ENCODE peak calls at places on chromosomes 4 and X, in seven cellular contexts. One of them, this sample, is unnamed.

GRCh38 chr4:91267543-91267942 is 1036.2 kb upstream of the GRID2 start:
- DNase-seq in HCT116: no peak
- DNase-seq in GM12878: no peak
- DNase-seq in K562: no peak
- DNase-seq in SK-N-SH: no peak
- DNase-seq in HepG2: no peak
- DNase-seq in H1: no peak
- DNase-seq in this sample: no peak

GRCh38 chr4:2082118-2082517 is 23.0 kb downstream of the NAT8L start:
- DNase-seq in K562: no peak
- DNase-seq in H1: no peak
- DNase-seq in GM12878: no peak
- DNase-seq in SK-N-SH: no peak
- DNase-seq in HepG2: no peak
- DNase-seq in HCT116: no peak
- DNase-seq in this sample: no peak

GRCh38 chr4:150543042-150543441 is 38.9 kb upstream of the MAB21L2 start:
- DNase-seq in H1: no peak
- DNase-seq in GM12878: no peak
- DNase-seq in K562: peak; percentile 41
- DNase-seq in SK-N-SH: no peak
- DNase-seq in HepG2: no peak
- DNase-seq in HCT116: no peak
- DNase-seq in this sample: no peak

GRCh38 chr4:8920969-8921368 is 49.3 kb upstream of the HMX1 start:
- DNase-seq in HCT116: no peak
- DNase-seq in HepG2: no peak
- DNase-seq in H1: no peak
- DNase-seq in SK-N-SH: no peak
- DNase-seq in K562: no peak
- DNase-seq in GM12878: no peak
- DNase-seq in this sample: no peak

GRCh38 chr4:120049732-120050494 is 16.7 kb downstream of the MAD2L1 start:
- DNase-seq in HCT116: peak; percentile 52
- DNase-seq in GM12878: peak; percentile 64
- DNase-seq in HepG2: peak; percentile 62
- DNase-seq in SK-N-SH: peak; percentile 56
- DNase-seq in H1: peak; percentile 67
- DNase-seq in K562: peak; percentile 81
- DNase-seq in this sample: peak; percentile 35

GRCh38 chr4:151725087-151725486 is 35.7 kb downstream of the GATB start:
- DNase-seq in SK-N-SH: no peak
- DNase-seq in GM12878: no peak
- DNase-seq in H1: no peak
- DNase-seq in HepG2: no peak
- DNase-seq in K562: no peak
- DNase-seq in HCT116: no peak
- DNase-seq in this sample: no peak

GRCh38 chrX:3582421-3582820 is 131.0 kb downstream of the PRKX start:
- DNase-seq in HepG2: no peak
- DNase-seq in HCT116: no peak
- DNase-seq in SK-N-SH: no peak
- DNase-seq in GM12878: no peak
- DNase-seq in K562: no peak
- DNase-seq in H1: no peak
- DNase-seq in this sample: no peak

GRCh38 chr4:8086751-8087445 is 71.7 kb downstream of the ABLIM2 start:
- DNase-seq in K562: no peak
- DNase-seq in SK-N-SH: peak; percentile 57
- DNase-seq in HepG2: no peak
- DNase-seq in H1: no peak
- DNase-seq in HCT116: no peak
- DNase-seq in GM12878: no peak
- DNase-seq in this sample: no peak

GRCh38 chr4:75135068-75135825 is 202.3 kb downstream of the PARM1 start:
- DNase-seq in K562: no peak
- DNase-seq in HepG2: no peak
- DNase-seq in SK-N-SH: no peak
- DNase-seq in GM12878: peak; percentile 16
- DNase-seq in HCT116: no peak
- DNase-seq in H1: no peak
- DNase-seq in this sample: no peak

GRCh38 chr4:14168919-14169318 is 541.4 kb upstream of the BOD1L1 start:
- DNase-seq in SK-N-SH: peak; percentile 23
- DNase-seq in H1: no peak
- DNase-seq in HCT116: no peak
- DNase-seq in HepG2: no peak
- DNase-seq in GM12878: peak; percentile 53
- DNase-seq in K562: no peak
- DNase-seq in this sample: no peak

GRCh38 chr4:94892051-94892450 is 134.3 kb downstream of the BMPR1B start:
- DNase-seq in H1: no peak
- DNase-seq in K562: no peak
- DNase-seq in SK-N-SH: no peak
- DNase-seq in GM12878: no peak
- DNase-seq in HepG2: no peak
- DNase-seq in HCT116: no peak
- DNase-seq in this sample: peak; percentile 13

GRCh38 chr4:21790437-21791029 is 158.0 kb downstream of the KCNIP4 start:
- DNase-seq in HCT116: peak; percentile 16
- DNase-seq in HepG2: no peak
- DNase-seq in GM12878: no peak
- DNase-seq in H1: no peak
- DNase-seq in SK-N-SH: peak; percentile 3
- DNase-seq in K562: peak; percentile 18
- DNase-seq in this sample: no peak

GRCh38 chr4:167233523-167234387 is 539 bp downstream of the SPOCK3 start:
- DNase-seq in SK-N-SH: peak; percentile 51
- DNase-seq in GM12878: no peak
- DNase-seq in K562: no peak
- DNase-seq in HepG2: no peak
- DNase-seq in HCT116: no peak
- DNase-seq in H1: no peak
- DNase-seq in this sample: no peak

GRCh38 chrX:50108264-50108663 is 92.5 kb downstream of the AKAP4 start:
- DNase-seq in HepG2: peak; percentile 80
- DNase-seq in HCT116: no peak
- DNase-seq in SK-N-SH: no peak
- DNase-seq in K562: no peak
- DNase-seq in GM12878: no peak
- DNase-seq in H1: no peak
- DNase-seq in this sample: no peak

DNA sequence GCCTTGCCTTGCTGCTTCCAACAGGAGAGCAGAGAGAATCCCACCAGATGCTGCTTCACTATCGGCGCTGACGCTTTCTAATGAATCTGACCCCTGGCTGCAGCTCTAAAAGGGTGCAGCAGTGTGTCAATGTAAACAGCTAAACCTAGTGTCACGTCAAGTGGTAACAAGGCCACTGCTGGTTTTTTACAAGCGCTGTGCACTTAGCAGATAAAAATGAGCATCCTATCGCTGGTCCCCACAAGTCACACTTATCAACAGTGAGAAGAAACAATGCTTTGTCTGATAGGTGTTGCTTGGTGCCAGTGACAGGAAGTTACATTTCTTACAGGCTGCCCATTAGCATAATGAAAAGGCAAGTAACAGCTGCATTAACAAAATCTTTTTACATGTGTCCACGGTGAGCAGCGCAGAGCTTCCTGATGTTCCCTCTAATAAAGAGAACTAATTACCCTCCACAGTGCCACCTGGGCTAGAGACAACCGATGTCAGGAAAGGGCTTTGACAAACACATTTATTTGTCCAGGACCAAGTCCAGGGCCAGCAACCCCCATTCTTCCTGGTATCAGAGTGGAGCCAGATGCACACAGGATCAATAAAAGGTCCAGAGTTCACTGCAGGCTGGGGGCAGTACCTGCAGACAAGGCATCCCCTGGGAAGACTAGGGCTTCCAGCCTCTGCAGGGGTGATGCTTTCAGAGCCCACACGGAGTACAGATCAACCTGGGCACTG is 176.0 kb downstream of the MGST2 start:
- DNase-seq in H1: no peak
- DNase-seq in HepG2: peak; percentile 98
- DNase-seq in SK-N-SH: no peak
- DNase-seq in K562: peak; percentile 57
- DNase-seq in HCT116: no peak
- DNase-seq in GM12878: no peak
- DNase-seq in this sample: no peak
- TF ChIP-seq JUND in H1: no peak
- TF ChIP-seq JUND in HepG2: peak; percentile 60
- TF ChIP-seq JUND in SK-N-SH: no peak
- TF ChIP-seq JUND in K562: no peak
- TF ChIP-seq JUND in HCT116: no peak
- TF ChIP-seq JUND in GM12878: no peak
- TF ChIP-seq JUND in this sample: no peak

GRCh38 chr4:174352405-174352804 is 68.7 kb downstream of the CEP44 start:
- DNase-seq in SK-N-SH: no peak
- DNase-seq in H1: no peak
- DNase-seq in HepG2: no peak
- DNase-seq in GM12878: no peak
- DNase-seq in K562: no peak
- DNase-seq in HCT116: no peak
- DNase-seq in this sample: no peak
- TF ChIP-seq JUND in SK-N-SH: no peak
- TF ChIP-seq JUND in H1: no peak
- TF ChIP-seq JUND in HepG2: no peak
- TF ChIP-seq JUND in GM12878: no peak
- TF ChIP-seq JUND in K562: no peak
- TF ChIP-seq JUND in HCT116: no peak
- TF ChIP-seq JUND in this sample: no peak

DNA sequence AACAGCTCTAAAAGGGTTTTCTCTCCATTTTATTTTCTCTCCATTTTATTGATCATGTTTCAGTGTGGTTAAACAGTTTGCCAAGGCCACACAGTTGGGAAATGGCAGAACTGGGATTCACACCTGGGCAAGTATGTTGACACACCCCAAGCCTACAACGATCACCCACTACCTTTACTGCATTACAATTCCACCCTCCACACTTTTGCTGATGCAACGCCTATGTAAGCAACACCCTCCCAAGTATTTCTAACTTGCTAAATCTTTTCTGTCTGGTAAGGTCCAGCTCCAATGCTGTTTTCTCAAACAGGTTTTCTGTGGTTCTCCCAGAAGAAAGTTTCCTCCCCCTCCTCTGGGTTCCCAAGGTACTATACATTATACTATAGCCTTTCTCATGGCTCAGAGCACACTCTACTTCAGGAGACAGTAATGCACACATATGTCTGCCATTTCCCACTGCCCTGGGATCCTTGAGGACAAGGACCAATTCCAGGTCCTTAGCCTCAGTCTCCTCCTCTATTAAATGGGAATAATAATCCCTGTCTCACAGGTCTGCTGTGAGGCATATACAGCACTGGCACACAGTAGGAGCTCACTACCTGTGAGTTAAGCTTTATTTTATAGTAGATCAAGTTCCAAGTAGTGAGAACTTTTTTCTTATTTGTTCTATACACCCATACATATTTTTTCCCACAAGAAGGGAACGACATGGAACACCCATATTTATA is 27.9 kb downstream of the IQSEC2 start:
- DNase-seq in HepG2: no peak
- DNase-seq in SK-N-SH: no peak
- DNase-seq in K562: peak; percentile 50
- DNase-seq in GM12878: no peak
- DNase-seq in HCT116: no peak
- DNase-seq in H1: no peak
- DNase-seq in this sample: no peak
- TF ChIP-seq JUND in HepG2: no peak
- TF ChIP-seq JUND in SK-N-SH: no peak
- TF ChIP-seq JUND in K562: peak; percentile 28
- TF ChIP-seq JUND in GM12878: no peak
- TF ChIP-seq JUND in HCT116: no peak
- TF ChIP-seq JUND in H1: no peak
- TF ChIP-seq JUND in this sample: no peak

DNA sequence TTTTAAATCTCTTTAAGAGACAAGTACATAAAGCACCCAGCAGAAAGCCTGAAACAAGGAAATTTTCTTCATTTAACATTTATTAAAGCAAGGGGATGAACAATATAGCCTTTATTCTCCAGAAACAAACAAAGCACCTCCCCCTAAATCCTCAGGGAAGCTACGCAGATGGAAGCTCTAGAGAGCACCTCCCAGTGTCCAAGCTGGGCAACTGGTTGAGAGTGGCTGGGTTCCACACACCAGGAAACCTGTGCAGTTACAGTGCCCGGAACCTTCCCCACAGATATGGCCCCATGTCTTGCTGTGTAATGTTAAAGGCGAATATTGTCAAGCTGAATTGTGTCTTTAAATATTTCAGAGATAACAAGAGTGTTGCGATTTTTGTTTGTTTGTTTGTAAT is 8.9 kb upstream of the TRIML1 start:
- DNase-seq in H1: no peak
- DNase-seq in HCT116: peak; percentile 41
- DNase-seq in GM12878: no peak
- DNase-seq in SK-N-SH: no peak
- DNase-seq in K562: no peak
- DNase-seq in HepG2: no peak
- DNase-seq in this sample: peak; percentile 49
- TF ChIP-seq JUND in H1: no peak
- TF ChIP-seq JUND in HCT116: no peak
- TF ChIP-seq JUND in GM12878: no peak
- TF ChIP-seq JUND in SK-N-SH: no peak
- TF ChIP-seq JUND in K562: no peak
- TF ChIP-seq JUND in HepG2: no peak
- TF ChIP-seq JUND in this sample: no peak

GRCh38 chr4:26719954-26720552 is 136.2 kb downstream of the TBC1D19 start:
- DNase-seq in K562: peak; percentile 21
- DNase-seq in H1: no peak
- DNase-seq in GM12878: no peak
- DNase-seq in SK-N-SH: peak; percentile 12
- DNase-seq in HepG2: no peak
- DNase-seq in HCT116: peak; percentile 8
- DNase-seq in this sample: peak; percentile 12
- TF ChIP-seq JUND in K562: no peak
- TF ChIP-seq JUND in H1: no peak
- TF ChIP-seq JUND in GM12878: no peak
- TF ChIP-seq JUND in SK-N-SH: no peak
- TF ChIP-seq JUND in HepG2: no peak
- TF ChIP-seq JUND in HCT116: no peak
- TF ChIP-seq JUND in this sample: no peak